ENCODE peak calls at places on chromosomes 2 and 18, in five cellular contexts. One of them, this sample, is unnamed.

GRCh38 chr2:235634435-235635152 is 140.8 kb downstream of the AGAP1 start:
- DNase-seq in lung: no peak
- DNase-seq in effector memory CD4-positive, alpha-beta T cell: no peak
- DNase-seq in A549: no peak
- DNase-seq in left ventricle myocardium inferior: no peak
- DNase-seq in this sample: no peak

GRCh38 chr2:240603846-240604245 is 17.3 kb downstream of the CAPN10 start:
- DNase-seq in effector memory CD4-positive, alpha-beta T cell: no peak
- DNase-seq in A549: no peak
- DNase-seq in left ventricle myocardium inferior: no peak
- DNase-seq in lung: no peak
- DNase-seq in this sample: peak; percentile 45

GRCh38 chr2:204737296-204737695 is 192.0 kb downstream of the PARD3B start:
- DNase-seq in A549: no peak
- DNase-seq in left ventricle myocardium inferior: no peak
- DNase-seq in effector memory CD4-positive, alpha-beta T cell: no peak
- DNase-seq in lung: no peak
- DNase-seq in this sample: no peak

GRCh38 chr2:233130481-233130970 is 70.4 kb downstream of the INPP5D start:
- DNase-seq in lung: no peak
- DNase-seq in A549: no peak
- DNase-seq in effector memory CD4-positive, alpha-beta T cell: no peak
- DNase-seq in left ventricle myocardium inferior: no peak
- DNase-seq in this sample: no peak

GRCh38 chr2:109692013-109692738 is 78.0 kb downstream of the SOWAHC start:
- DNase-seq in A549: no peak
- DNase-seq in lung: no peak
- DNase-seq in effector memory CD4-positive, alpha-beta T cell: no peak
- DNase-seq in left ventricle myocardium inferior: no peak
- DNase-seq in this sample: peak; percentile 59

GRCh38 chr2:239858179-239858578 is 167.0 kb downstream of the NDUFA10 start:
- DNase-seq in left ventricle myocardium inferior: no peak
- DNase-seq in effector memory CD4-positive, alpha-beta T cell: no peak
- DNase-seq in A549: no peak
- DNase-seq in lung: no peak
- DNase-seq in this sample: no peak

GRCh38 chr2:237429761-237430160 is 15.8 kb upstream of the COL6A3 start:
- DNase-seq in lung: peak; percentile 78
- DNase-seq in effector memory CD4-positive, alpha-beta T cell: no peak
- DNase-seq in left ventricle myocardium inferior: no peak
- DNase-seq in A549: no peak
- DNase-seq in this sample: no peak

GRCh38 chr2:128921740-128922139 is 603.1 kb upstream of the HS6ST1 start:
- DNase-seq in lung: no peak
- DNase-seq in effector memory CD4-positive, alpha-beta T cell: no peak
- DNase-seq in left ventricle myocardium inferior: no peak
- DNase-seq in A549: no peak
- DNase-seq in this sample: no peak

GRCh38 chr2:171147081-171147480 is 13.6 kb downstream of the TLK1 start:
- DNase-seq in lung: no peak
- DNase-seq in effector memory CD4-positive, alpha-beta T cell: no peak
- DNase-seq in left ventricle myocardium inferior: no peak
- DNase-seq in A549: no peak
- DNase-seq in this sample: no peak

GRCh38 chr18:45664824-45665763 is 49.8 kb downstream of the SLC14A2 start:
- DNase-seq in effector memory CD4-positive, alpha-beta T cell: peak; percentile 34
- DNase-seq in lung: peak; percentile 61
- DNase-seq in left ventricle myocardium inferior: no peak
- DNase-seq in A549: peak; percentile 51
- DNase-seq in this sample: no peak

GRCh38 chr2:177547122-177547521 is 154.5 kb downstream of the AGPS start:
- DNase-seq in lung: no peak
- DNase-seq in left ventricle myocardium inferior: no peak
- DNase-seq in A549: no peak
- DNase-seq in effector memory CD4-positive, alpha-beta T cell: no peak
- DNase-seq in this sample: no peak

GRCh38 chr18:681985-682384 is 24.5 kb downstream of the TYMS start:
- DNase-seq in left ventricle myocardium inferior: no peak
- DNase-seq in lung: no peak
- DNase-seq in effector memory CD4-positive, alpha-beta T cell: peak; percentile 15
- DNase-seq in A549: no peak
- DNase-seq in this sample: no peak

GRCh38 chr2:46973687-46974086 is 58.1 kb upstream of the MCFD2 start:
- DNase-seq in effector memory CD4-positive, alpha-beta T cell: no peak
- DNase-seq in left ventricle myocardium inferior: no peak
- DNase-seq in lung: no peak
- DNase-seq in A549: no peak
- DNase-seq in this sample: no peak

GRCh38 chr2:46971914-46972313 is 56.3 kb upstream of the MCFD2 start:
- DNase-seq in A549: no peak
- DNase-seq in lung: no peak
- DNase-seq in left ventricle myocardium inferior: no peak
- DNase-seq in effector memory CD4-positive, alpha-beta T cell: no peak
- DNase-seq in this sample: no peak

GRCh38 chr2:46972438-46972837 is 56.8 kb upstream of the MCFD2 start:
- DNase-seq in A549: no peak
- DNase-seq in left ventricle myocardium inferior: no peak
- DNase-seq in effector memory CD4-positive, alpha-beta T cell: no peak
- DNase-seq in lung: no peak
- DNase-seq in this sample: no peak

GRCh38 chr2:46967990-46968647 is 52.5 kb upstream of the MCFD2 start:
- DNase-seq in left ventricle myocardium inferior: peak; percentile 70
- DNase-seq in effector memory CD4-positive, alpha-beta T cell: no peak
- DNase-seq in A549: peak; percentile 91
- DNase-seq in lung: peak; percentile 86
- DNase-seq in this sample: peak; percentile 70

DNA sequence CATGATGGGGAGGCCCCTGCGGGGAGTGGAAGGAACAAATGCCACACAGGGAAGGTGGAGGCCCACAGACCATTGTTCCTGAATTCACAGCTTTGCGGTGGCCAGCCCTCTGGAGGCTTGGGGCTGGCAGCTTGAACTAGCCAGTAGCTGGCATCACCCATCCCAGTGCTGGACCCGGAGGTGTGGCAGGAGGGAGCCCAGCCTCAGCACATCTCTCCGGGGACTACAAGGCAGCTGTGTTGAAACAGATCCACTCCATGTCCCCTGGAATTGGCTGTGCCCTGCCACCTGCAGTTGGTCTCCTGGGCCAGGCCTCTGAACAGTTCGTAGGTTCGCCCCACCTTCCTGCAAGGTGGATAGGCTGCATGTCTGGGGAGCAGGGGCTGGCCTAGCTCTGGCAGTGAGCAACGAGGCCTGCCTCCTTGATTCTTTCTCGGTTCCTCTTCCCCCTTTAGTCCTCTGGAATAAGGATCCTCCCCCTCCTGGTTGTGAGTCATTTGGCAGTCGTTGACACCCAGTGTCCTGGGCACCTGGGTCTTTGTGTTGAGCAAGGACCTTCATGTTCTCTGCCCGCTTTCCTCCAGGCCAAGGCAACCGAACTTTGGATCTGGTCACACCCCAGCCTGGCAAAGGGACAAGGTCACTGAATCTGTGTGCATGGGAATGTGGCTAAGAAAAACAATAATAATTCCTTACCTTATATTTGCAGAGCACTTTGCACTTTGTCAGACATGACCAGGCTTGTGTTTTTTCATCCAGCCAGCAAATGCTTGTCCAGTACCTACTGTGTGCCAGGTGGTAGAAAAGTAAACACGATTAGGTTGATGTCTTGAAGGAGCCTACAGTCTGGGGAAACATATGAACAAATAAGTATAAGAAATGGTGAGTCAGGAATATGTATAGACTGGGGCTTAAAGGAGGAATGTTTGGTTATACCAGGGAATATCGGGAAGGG is 55.0 kb upstream of the MCFD2 start:
- DNase-seq in effector memory CD4-positive, alpha-beta T cell: no peak
- DNase-seq in lung: peak; percentile 73
- DNase-seq in A549: peak; percentile 90
- DNase-seq in left ventricle myocardium inferior: peak; percentile 27
- DNase-seq in this sample: peak; percentile 86
- H3K4me1 ChIP-seq in effector memory CD4-positive, alpha-beta T cell: no peaks in the 10 kb centered on the region
- H3K4me1 ChIP-seq in lung: no peaks in the 10 kb centered on the region
- H3K4me1 ChIP-seq in A549: peaks cover 77% of the 10 kb centered on the region
- H3K4me1 ChIP-seq in left ventricle myocardium inferior: peaks cover 28% of the 10 kb centered on the region
- H3K4me1 ChIP-seq in this sample: peaks cover 19% of the 10 kb centered on the region

DNA sequence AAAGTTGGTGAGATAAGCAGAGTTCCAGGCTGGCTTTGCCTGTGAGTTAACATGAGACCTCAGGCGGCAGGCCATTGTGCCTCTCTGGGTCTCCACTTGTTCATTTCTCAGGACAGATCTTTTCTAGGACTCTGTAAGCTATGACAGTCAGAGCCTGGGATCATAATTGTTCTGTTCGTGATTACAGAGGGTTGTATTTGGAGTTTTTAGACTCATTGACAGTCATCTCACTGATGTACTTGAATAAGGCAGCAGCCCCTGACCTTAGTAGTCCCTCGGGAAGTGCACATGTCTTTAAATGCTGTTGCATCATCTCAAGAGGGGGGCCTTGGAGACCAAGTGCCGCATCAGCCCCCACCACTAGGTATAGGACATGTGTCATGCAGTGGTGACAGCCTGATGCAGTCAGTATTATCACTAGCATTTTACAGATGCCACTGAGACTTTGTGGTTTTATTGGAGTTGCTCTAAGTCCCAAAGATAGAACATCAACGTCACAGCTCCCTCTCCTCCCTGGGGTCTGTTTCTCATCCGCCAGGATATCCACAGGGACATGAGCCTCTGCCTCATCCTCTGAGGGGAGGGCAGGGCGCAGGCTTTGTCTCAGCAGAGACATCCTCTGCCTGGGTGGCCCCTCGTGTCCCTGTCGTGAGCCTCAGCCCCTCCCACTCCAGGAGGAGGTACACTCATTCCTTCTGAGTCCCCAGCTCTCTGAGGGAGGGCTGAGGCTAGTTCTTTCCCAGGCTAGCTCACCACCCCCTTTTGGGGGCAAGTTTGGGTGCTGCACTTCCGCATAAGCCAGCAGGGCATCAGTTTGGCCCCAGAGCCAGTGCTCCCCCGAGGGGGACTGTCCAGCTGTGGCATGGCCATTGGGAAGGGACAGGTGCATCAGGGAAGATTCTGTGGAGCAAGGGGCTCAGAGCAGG is 14.1 kb downstream of the GLI2 start:
- DNase-seq in effector memory CD4-positive, alpha-beta T cell: no peak
- DNase-seq in left ventricle myocardium inferior: no peak
- DNase-seq in lung: peak; percentile 26
- DNase-seq in A549: no peak
- DNase-seq in this sample: no peak
- H3K4me3 ChIP-seq in effector memory CD4-positive, alpha-beta T cell: no peak overlapping the region
- H3K4me3 ChIP-seq in left ventricle myocardium inferior: no peak overlapping the region
- H3K4me3 ChIP-seq in lung: no peak overlapping the region
- H3K4me3 ChIP-seq in A549: no peak overlapping the region
- H3K4me3 ChIP-seq in this sample: no peak overlapping the region

GRCh38 chr2:7007846-7008741 is 90.9 kb downstream of the RNF144A start:
- DNase-seq in A549: no peak
- DNase-seq in left ventricle myocardium inferior: peak; percentile 94
- DNase-seq in lung: peak; percentile 71
- DNase-seq in effector memory CD4-positive, alpha-beta T cell: no peak
- DNase-seq in this sample: peak; percentile 65

GRCh38 chr2:7010376-7010775 is 93.2 kb downstream of the RNF144A start:
- DNase-seq in left ventricle myocardium inferior: no peak
- DNase-seq in effector memory CD4-positive, alpha-beta T cell: no peak
- DNase-seq in lung: no peak
- DNase-seq in A549: no peak
- DNase-seq in this sample: no peak

GRCh38 chr2:7011376-7012083 is 94.3 kb downstream of the RNF144A start:
- DNase-seq in A549: no peak
- DNase-seq in lung: no peak
- DNase-seq in left ventricle myocardium inferior: no peak
- DNase-seq in effector memory CD4-positive, alpha-beta T cell: no peak
- DNase-seq in this sample: no peak

GRCh38 chr2:7007488-7007845 is 90.3 kb downstream of the RNF144A start:
- DNase-seq in effector memory CD4-positive, alpha-beta T cell: no peak
- DNase-seq in left ventricle myocardium inferior: no peak
- DNase-seq in lung: no peak
- DNase-seq in A549: no peak
- DNase-seq in this sample: no peak

GRCh38 chr2:7009207-7009911 is 92.1 kb downstream of the RNF144A start:
- DNase-seq in A549: no peak
- DNase-seq in lung: no peak
- DNase-seq in effector memory CD4-positive, alpha-beta T cell: no peak
- DNase-seq in left ventricle myocardium inferior: no peak
- DNase-seq in this sample: no peak
- H3K4me1 ChIP-seq in A549: no peaks in the 10 kb centered on the region
- H3K4me1 ChIP-seq in lung: peaks cover 24% of the 10 kb centered on the region
- H3K4me1 ChIP-seq in effector memory CD4-positive, alpha-beta T cell: peaks cover 8% of the 10 kb centered on the region
- H3K4me1 ChIP-seq in left ventricle myocardium inferior: peaks cover 96% of the 10 kb centered on the region
- H3K4me1 ChIP-seq in this sample: no peaks in the 10 kb centered on the region

GRCh38 chr2:102669401-102669800 is 50.0 kb downstream of the SLC9A2 start:
- DNase-seq in lung: no peak
- DNase-seq in A549: no peak
- DNase-seq in left ventricle myocardium inferior: no peak
- DNase-seq in effector memory CD4-positive, alpha-beta T cell: no peak
- DNase-seq in this sample: no peak
- H3K4me3 ChIP-seq in lung: no peak overlapping the region
- H3K4me3 ChIP-seq in A549: no peak overlapping the region
- H3K4me3 ChIP-seq in left ventricle myocardium inferior: no peak overlapping the region
- H3K4me3 ChIP-seq in effector memory CD4-positive, alpha-beta T cell: no peak overlapping the region
- H3K4me3 ChIP-seq in this sample: no peak overlapping the region

DNA sequence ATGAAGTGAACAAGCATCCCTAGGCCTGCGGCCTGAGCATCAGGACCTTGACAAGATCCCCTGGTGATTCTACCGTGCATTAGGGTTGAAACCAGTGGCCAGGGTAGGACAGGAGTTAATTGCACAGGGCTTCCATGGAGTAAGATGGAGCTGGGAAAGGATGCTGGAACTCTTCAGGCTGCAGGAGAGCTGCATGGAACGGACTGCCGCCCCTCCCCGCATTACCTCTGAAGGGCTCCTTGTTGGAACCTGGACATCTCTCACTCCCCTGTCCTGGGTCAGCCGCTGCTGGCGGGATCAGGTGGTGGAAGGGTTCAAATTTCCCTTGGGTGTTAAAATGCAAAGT is 156.6 kb upstream of the ID2 start:
- DNase-seq in left ventricle myocardium inferior: no peak
- DNase-seq in lung: no peak
- DNase-seq in effector memory CD4-positive, alpha-beta T cell: no peak
- DNase-seq in A549: no peak
- DNase-seq in this sample: no peak
- H3K4me1 ChIP-seq in left ventricle myocardium inferior: peaks cover 13% of the 10 kb centered on the region
- H3K4me1 ChIP-seq in lung: no peaks in the 10 kb centered on the region
- H3K4me1 ChIP-seq in effector memory CD4-positive, alpha-beta T cell: peaks cover 13% of the 10 kb centered on the region
- H3K4me1 ChIP-seq in A549: no peaks in the 10 kb centered on the region
- H3K4me1 ChIP-seq in this sample: peaks cover 24% of the 10 kb centered on the region

GRCh38 chr18:10131036-10131774 is 217.4 kb downstream of the VAPA start:
- DNase-seq in left ventricle myocardium inferior: no peak
- DNase-seq in A549: no peak
- DNase-seq in lung: no peak
- DNase-seq in effector memory CD4-positive, alpha-beta T cell: no peak
- DNase-seq in this sample: no peak
- H3K4me3 ChIP-seq in left ventricle myocardium inferior: peak overlapping the region; percentile 64
- H3K4me3 ChIP-seq in A549: no peak overlapping the region
- H3K4me3 ChIP-seq in lung: no peak overlapping the region
- H3K4me3 ChIP-seq in effector memory CD4-positive, alpha-beta T cell: no peak overlapping the region
- H3K4me3 ChIP-seq in this sample: no peak overlapping the region

GRCh38 chr18:55629136-55629535 is 41.1 kb upstream of the TCF4 start:
- DNase-seq in A549: no peak
- DNase-seq in left ventricle myocardium inferior: no peak
- DNase-seq in lung: no peak
- DNase-seq in effector memory CD4-positive, alpha-beta T cell: no peak
- DNase-seq in this sample: no peak
- H3K4me1 ChIP-seq in A549: no peaks in the 10 kb centered on the region
- H3K4me1 ChIP-seq in left ventricle myocardium inferior: no peaks in the 10 kb centered on the region
- H3K4me1 ChIP-seq in lung: no peaks in the 10 kb centered on the region
- H3K4me1 ChIP-seq in effector memory CD4-positive, alpha-beta T cell: no peaks in the 10 kb centered on the region
- H3K4me1 ChIP-seq in this sample: no peaks in the 10 kb centered on the region